ENCODE peak calls at places on chromosomes 6 and 20, in seven cellular contexts. P, C, I, L, F, O and T are unnamed samples.

GRCh38 chr6:157236040-157236725 is 87.1 kb downstream of the TMEM242 start:
- DNase-seq in P (no peak), C (no peak), I (no peak), L (no peak), F (no peak), O (no peak), T (no peak)

GRCh38 chr20:47857142-47857993 is 72.1 kb upstream of the SULF2 start:
- DNase-seq in P (no peak), C (no peak), I (no peak), L (peak), F (no peak), O (peak), T (no peak)

GRCh38 chr6:150969901-150970300 is 104.4 kb downstream of the MTHFD1L start:
- DNase-seq in P (no peak), C (no peak), I (no peak), L (no peak), F (no peak), O (no peak), T (no peak)

GRCh38 chr6:168496139-168496840 is 55.3 kb downstream of the SMOC2 start:
- DNase-seq in P (no peak), C (no peak), I (no peak), L (no peak), F (no peak), O (no peak), T (no peak)

GRCh38 chr6:156111913-156112312 is 656.3 kb upstream of the NOX3 start:
- DNase-seq in P (no peak), C (no peak), I (no peak), L (no peak), F (no peak), O (no peak), T (no peak)

GRCh38 chr6:25928562-25929324 is 1.7 kb downstream of the SLC17A2 start:
- DNase-seq in P (no peak), C (no peak), I (no peak), L (no peak), F (no peak), O (peak), T (no peak)

GRCh38 chr6:52522655-52523054 is 54.2 kb downstream of the TRAM2 start:
- DNase-seq in P (no peak), C (no peak), I (no peak), L (peak), F (peak), O (no peak), T (no peak)

GRCh38 chr6:41647061-41647511 is 8.8 kb downstream of the MDFI start:
- DNase-seq in P (no peak), C (no peak), I (no peak), L (no peak), F (no peak), O (no peak), T (no peak)

GRCh38 chr6:20254295-20254694 is 42.0 kb upstream of the MBOAT1 start:
- DNase-seq in P (no peak), C (no peak), I (no peak), L (no peak), F (no peak), O (no peak), T (no peak)

GRCh38 chr6:14638932-14639875 is 521.6 kb downstream of the CD83 start:
- DNase-seq in P (no peak), C (no peak), I (no peak), L (peak), F (peak), O (no peak), T (no peak)